ENCODE peak calls at places on chromosomes 7 and 10, in eight cellular contexts. Y is cardiac muscle cell; Z is lower lobe of right lung; D is AG08396; M is anterior cingulate cortex; G is stimulated activated CD8-positive, alpha-beta memory T cell treated with anti-CD3 and anti-CD28 coated beads, Interleukin-7, amount 100 ng/mL, for 1 hour; R is C1 segment of cervical spinal cord; T is posterior vena cava. P is an unnamed sample.

GRCh38 chr10:133258818-133259602 is 17.7 kb downstream of the ADAM8 start:
- DNase-seq in D (peak), T (peak), R (peak), M (peak), G (peak), Y (peak), Z (peak), P (no peak)

GRCh38 chr7:106279425-106280182 is 5.2 kb downstream of the NAMPT start:
- DNase-seq in T (no peak), Z (no peak), Y (no peak), G (no peak), R (no peak), M (no peak), D (no peak), P (no peak)

GRCh38 chr10:97553575-97554100 is 18.9 kb upstream of the ANKRD2 start:
- DNase-seq in G (peak), M (peak), Y (peak), Z (peak), R (peak), T (peak), D (peak), P (no peak)

GRCh38 chr10:20674870-20675385 is 222.2 kb downstream of the NEBL start:
- DNase-seq in M (peak), R (no peak), T (no peak), D (no peak), Y (no peak), Z (no peak), G (no peak), P (no peak)

GRCh38 chr10:118542205-118542604 is 53.2 kb downstream of the PRLHR start:
- DNase-seq in M (no peak), D (no peak), Z (no peak), G (no peak), T (no peak), Y (no peak), R (no peak), P (no peak)

GRCh38 chr10:124430077-124430476 is 11.4 kb upstream of the OAT start:
- DNase-seq in Z (no peak), Y (no peak), T (no peak), G (no peak), M (no peak), R (no peak), D (no peak), P (no peak)

GRCh38 chr7:155007947-155008346 is 5.0 kb upstream of the PAXIP1 start:
- DNase-seq in T (no peak), D (no peak), M (no peak), R (no peak), G (no peak), Z (no peak), Y (peak), P (no peak)

GRCh38 chr7:16465469-16466086 is at the start of gene SOSTDC1:
- DNase-seq in G (no peak), M (no peak), T (no peak), Z (no peak), R (no peak), Y (no peak), D (no peak), P (no peak)

GRCh38 chr7:158394936-158395335 is 192.7 kb downstream of the PTPRN2 start:
- DNase-seq in T (no peak), Z (peak), D (no peak), M (no peak), R (no peak), Y (no peak), G (no peak), P (no peak)

GRCh38 chr7:134669845-134670373 is 23.3 kb downstream of the BPGM start:
- DNase-seq in M (no peak), R (no peak), G (peak), Z (peak), D (peak), Y (peak), T (peak), P (no peak)

GRCh38 chr10:50552771-50553535 is 70.8 kb downstream of the SGMS1 start:
- DNase-seq in T (no peak), D (no peak), R (no peak), M (no peak), Z (no peak), G (no peak), Y (peak), P (no peak)

GRCh38 chr10:125148021-125148439 is 12.3 kb downstream of the CTBP2 start:
- DNase-seq in M (no peak), Z (no peak), R (no peak), G (no peak), D (no peak), Y (peak), T (peak), P (no peak)

GRCh38 chr7:490461-491291 is 29.0 kb downstream of the PDGFA start:
- DNase-seq in Y (no peak), M (no peak), G (no peak), D (no peak), Z (peak), R (no peak), T (peak), P (peak)

GRCh38 chr7:102898532-102898859 is 14.3 kb upstream of the LRRC17 start:
- DNase-seq in R (no peak), G (no peak), Y (no peak), T (no peak), M (no peak), Z (no peak), D (no peak), P (no peak)

GRCh38 chr7:113784317-113784716 is 134.5 kb downstream of the PPP1R3A start:
- DNase-seq in R (no peak), T (no peak), Y (no peak), Z (no peak), M (no peak), G (no peak), D (no peak), P (no peak)

GRCh38 chr7:116672596-116673503 is 854 bp downstream of the MET start:
- DNase-seq in R (peak), M (no peak), Z (no peak), G (no peak), Y (peak), D (peak), T (no peak), P (no peak)

GRCh38 chr10:52961298-52961697 is 188.7 kb upstream of the MBL2 start:
- DNase-seq in M (no peak), T (no peak), R (no peak), D (no peak), Z (no peak), Y (no peak), G (no peak), P (no peak)

GRCh38 chr10:131571346-131571745 is 259.8 kb upstream of the TCERG1L start:
- DNase-seq in R (no peak), D (no peak), G (no peak), T (peak), M (no peak), Y (no peak), Z (no peak), P (no peak)

GRCh38 chr10:3720228-3721019 is 64.6 kb downstream of the KLF6 start:
- DNase-seq in Y (peak), M (no peak), R (peak), G (no peak), D (peak), T (no peak), Z (peak), P (no peak)

GRCh38 chr10:50993817-50994251 is 80.5 kb upstream of the PRKG1 start:
- DNase-seq in Z (peak), D (peak), R (no peak), T (no peak), M (no peak), Y (peak), G (no peak), P (no peak)

GRCh38 chr7:106984034-106984433 is 60.5 kb upstream of the PRKAR2B start:
- DNase-seq in G (no peak), Y (no peak), Z (no peak), T (no peak), D (no peak), M (no peak), R (no peak), P (no peak)

GRCh38 chr7:77536017-77536412 is 1.1 kb upstream of the PTPN12 start:
- DNase-seq in Y (no peak), M (no peak), T (no peak), R (no peak), Z (no peak), D (no peak), G (no peak), P (no peak)

GRCh38 chr10:125766511-125766910 is 9.1 kb downstream of the MMP21 start:
- DNase-seq in D (no peak), T (no peak), G (no peak), Z (no peak), R (no peak), Y (no peak), M (no peak), P (no peak)

GRCh38 chr7:67019562-67020390 is 23.1 kb downstream of the TYW1 start:
- DNase-seq in Z (no peak), M (no peak), R (no peak), T (peak), G (no peak), Y (no peak), D (no peak), P (no peak)

GRCh38 chr7:143331179-143331825 is 15.4 kb downstream of the CLCN1 start:
- DNase-seq in T (no peak), Z (no peak), R (no peak), D (peak), M (no peak), G (no peak), Y (peak), P (no peak)

GRCh38 chr10:24331457-24331856 is 122.5 kb downstream of the KIAA1217 start:
- DNase-seq in M (no peak), R (no peak), T (no peak), Z (peak), G (no peak), Y (peak), D (no peak), P (no peak)

GRCh38 chr7:5671053-5671452 is 110.4 kb downstream of the RNF216 start:
- DNase-seq in D (no peak), T (no peak), G (no peak), M (no peak), R (no peak), Z (no peak), Y (no peak), P (no peak)

GRCh38 chr10:27513451-27514191 is 9.5 kb downstream of the RAB18 start:
- DNase-seq in G (no peak), R (no peak), T (no peak), D (peak), Y (peak), Z (no peak), M (no peak), P (no peak)

GRCh38 chr7:84073476-84073875 is 121.1 kb downstream of the SEMA3A start:
- DNase-seq in R (no peak), D (no peak), T (no peak), G (no peak), Y (peak), M (no peak), Z (no peak), P (no peak)

GRCh38 chr10:33772370-33773331 is 438.2 kb upstream of the NRP1 start:
- DNase-seq in T (no peak), M (peak), R (no peak), Z (no peak), G (no peak), Y (peak), D (no peak), P (no peak)

GRCh38 chr10:99266383-99266782 is 30.7 kb upstream of the HPSE2 start:
- DNase-seq in Z (no peak), R (no peak), T (no peak), G (no peak), Y (no peak), M (no peak), D (no peak), P (no peak)

GRCh38 chr10:124084693-124085092 is 8.7 kb downstream of the CHST15 start:
- DNase-seq in D (no peak), R (no peak), T (no peak), G (no peak), Z (peak), M (no peak), Y (no peak), P (no peak)

GRCh38 chr7:7176421-7177043 is 5.8 kb upstream of the C1GALT1 start:
- DNase-seq in T (no peak), D (peak), R (no peak), Z (no peak), M (no peak), Y (peak), G (no peak), P (no peak)

GRCh38 chr10:101079874-101080273 is 18.1 kb downstream of the KAZALD1 start:
- DNase-seq in G (no peak), T (no peak), Z (no peak), M (no peak), D (no peak), Y (no peak), R (no peak), P (no peak)

GRCh38 chr7:94823952-94824351 is 83.4 kb upstream of the PPP1R9A start:
- DNase-seq in Y (peak), G (no peak), M (no peak), T (no peak), R (no peak), D (no peak), Z (no peak), P (no peak)

P was measured in mesenteric fat pad.